ENCODE peak calls at places on chromosomes 3 and 15, in eight cellular contexts. C is IMR-90, A is left lung, S is epithelial cell of proximal tubule, U is neural progenitor cell, L is Panc1, T is psoas muscle, Y is breast epithelium. V is an unnamed sample.

GRCh38 chr15:81163961-81164800 is 30.1 kb downstream of the CFAP161 start:
- DNase-seq in T (no peak), A (no peak), S (no peak), L (no peak), C (peak), Y (no peak), U (peak), V (no peak)

GRCh38 chr3:43542328-43543043 is 79.3 kb downstream of the ANO10 start:
- DNase-seq in Y (no peak), S (no peak), C (no peak), T (no peak), U (no peak), L (no peak), A (no peak), V (no peak)

GRCh38 chr3:185983495-185984141 is 45.8 kb upstream of the TRA2B start:
- DNase-seq in Y (peak), C (peak), U (peak), T (peak), L (peak), A (peak), S (no peak), V (peak)

GRCh38 chr3:140078343-140078742 is 143.4 kb downstream of the CLSTN2 start:
- DNase-seq in Y (no peak), S (no peak), L (no peak), C (no peak), A (no peak), U (no peak), T (no peak), V (no peak)

GRCh38 chr15:100628746-100629145 is 26.4 kb downstream of the ASB7 start:
- DNase-seq in A (no peak), C (no peak), T (no peak), L (no peak), S (no peak), U (no peak), Y (no peak), V (no peak)

GRCh38 chr3:125624341-125624740 is 29.0 kb upstream of the OSBPL11 start:
- DNase-seq in T (no peak), A (no peak), C (peak), L (no peak), Y (no peak), S (no peak), U (no peak), V (no peak)

GRCh38 chr15:98866503-98866902 is 141.1 kb downstream of the PGPEP1L start:
- DNase-seq in C (peak), L (no peak), S (no peak), Y (no peak), T (no peak), U (no peak), A (no peak), V (no peak)

GRCh38 chr15:96115642-96116041 is 214.9 kb upstream of the NR2F2 start:
- DNase-seq in C (peak), T (no peak), A (no peak), S (peak), Y (no peak), U (no peak), L (no peak), V (no peak)

GRCh38 chr3:116020495-116020894 is 397.2 kb downstream of the GAP43 start:
- DNase-seq in U (no peak), L (no peak), C (no peak), Y (no peak), S (no peak), T (no peak), A (no peak), V (no peak)

GRCh38 chr15:74337146-74337545 is 30.3 kb downstream of the CYP11A1 start:
- DNase-seq in S (no peak), L (no peak), Y (no peak), U (no peak), C (no peak), A (no peak), T (no peak), V (no peak)

GRCh38 chr15:38721549-38721948 is 156.9 kb upstream of the RASGRP1 start:
- DNase-seq in S (no peak), L (no peak), U (no peak), C (peak), A (no peak), T (no peak), Y (no peak), V (no peak)

GRCh38 chr3:109685084-109686079 is 348.0 kb upstream of the DPPA4 start:
- DNase-seq in Y (no peak), T (peak), A (peak), C (peak), U (no peak), L (peak), S (peak), V (peak)

GRCh38 chr3:118818386-118818785 is 216.3 kb downstream of the IGSF11 start:
- DNase-seq in L (no peak), Y (no peak), U (no peak), A (no peak), S (no peak), T (no peak), C (peak), V (no peak)

GRCh38 chr3:133293397-133294107 is 106.3 kb upstream of the BFSP2 start:
- DNase-seq in Y (no peak), S (no peak), U (no peak), L (no peak), A (no peak), T (no peak), C (no peak), V (no peak)

GRCh38 chr15:73941044-73941443 is 14.8 kb downstream of the LOXL1 start:
- DNase-seq in U (no peak), C (peak), A (no peak), S (no peak), Y (no peak), L (no peak), T (no peak), V (peak)

GRCh38 chr15:42595641-42596240 is 20.3 kb downstream of the STARD9 start:
- DNase-seq in Y (no peak), A (no peak), C (peak), L (no peak), S (no peak), U (no peak), T (no peak), V (no peak)

GRCh38 chr15:89150762-89151305 is 62.6 kb downstream of the ABHD2 start:
- DNase-seq in U (no peak), L (no peak), T (no peak), A (no peak), C (no peak), S (no peak), Y (no peak), V (no peak)

GRCh38 chr3:189967254-189967865 is 153.3 kb downstream of the P3H2 start:
- DNase-seq in S (no peak), T (no peak), U (peak), L (peak), C (peak), Y (no peak), A (no peak), V (no peak)

GRCh38 chr3:122864498-122864897 is 69.6 kb downstream of the SLC49A4 start:
- DNase-seq in T (no peak), U (no peak), L (no peak), Y (no peak), S (no peak), A (no peak), C (no peak), V (no peak)

GRCh38 chr3:134860141-134860540 is 65.1 kb downstream of the EPHB1 start:
- DNase-seq in A (no peak), C (no peak), Y (no peak), T (no peak), S (no peak), L (no peak), U (no peak), V (no peak)

GRCh38 chr3:48561045-48561736 is 2.4 kb downstream of the UCN2 start:
- DNase-seq in Y (no peak), L (no peak), U (peak), C (peak), T (peak), A (peak), S (no peak), V (no peak)

GRCh38 chr15:43230640-43231115 is 9.9 kb upstream of the EPB42 start:
- DNase-seq in C (no peak), T (peak), U (no peak), A (no peak), S (no peak), L (no peak), Y (no peak), V (no peak)

GRCh38 chr3:14283821-14284438 is 105.3 kb downstream of the LSM3 start:
- DNase-seq in U (no peak), Y (no peak), C (no peak), S (no peak), T (no peak), L (no peak), A (no peak), V (no peak)

GRCh38 chr3:149536429-149536828 is 61.9 kb downstream of the TM4SF4 start:
- DNase-seq in T (peak), A (peak), Y (peak), S (no peak), L (no peak), C (no peak), U (peak), V (no peak)

GRCh38 chr3:175426805-175427204 is 567.7 kb downstream of the NAALADL2 start:
- DNase-seq in L (no peak), S (peak), C (peak), Y (no peak), T (no peak), U (no peak), A (no peak), V (no peak)

GRCh38 chr15:97012986-97013385 is 682.5 kb downstream of the NR2F2 start:
- DNase-seq in T (no peak), C (no peak), A (no peak), Y (no peak), S (no peak), L (no peak), U (no peak), V (no peak)

GRCh38 chr3:116394365-116394764 is 50.9 kb downstream of the LSAMP start:
- DNase-seq in S (no peak), L (no peak), T (no peak), Y (no peak), C (no peak), A (no peak), U (no peak), V (no peak)

GRCh38 chr3:195043612-195044144 is 227.3 kb downstream of the XXYLT1 start:
- DNase-seq in A (no peak), T (no peak), Y (peak), U (no peak), L (no peak), S (no peak), C (no peak), V (no peak)

GRCh38 chr3:170043506-170043905 is 5.7 kb downstream of the GPR160 start:
- DNase-seq in U (no peak), T (no peak), Y (no peak), A (no peak), L (no peak), C (no peak), S (no peak), V (no peak)

GRCh38 chr3:50395070-50395860 is 35.9 kb upstream of the TMEM115 start:
- DNase-seq in C (no peak), L (no peak), U (no peak), Y (no peak), A (no peak), T (no peak), S (no peak), V (no peak)
- H3K4me3 ChIP-seq in C (no peak), L (no peak), U (no peak), Y (no peak), A (no peak), T (no peak), S (no peak), V (no peak)

GRCh38 chr3:37910666-37911400 is 49.2 kb downstream of the CTDSPL start:
- DNase-seq in T (no peak), S (no peak), U (no peak), L (no peak), A (no peak), Y (no peak), C (no peak), V (no peak)

GRCh38 chr3:37907906-37908305 is 46.2 kb downstream of the CTDSPL start:
- DNase-seq in C (no peak), Y (no peak), L (no peak), A (no peak), T (no peak), S (no peak), U (peak), V (no peak)

GRCh38 chr3:37909067-37909911 is 47.6 kb downstream of the CTDSPL start:
- DNase-seq in L (no peak), T (no peak), Y (no peak), S (peak), U (no peak), A (no peak), C (peak), V (no peak)

GRCh38 chr3:37913531-37913930 is 51.9 kb downstream of the CTDSPL start:
- DNase-seq in C (no peak), T (no peak), Y (no peak), U (no peak), S (no peak), L (no peak), A (no peak), V (no peak)

DNA sequence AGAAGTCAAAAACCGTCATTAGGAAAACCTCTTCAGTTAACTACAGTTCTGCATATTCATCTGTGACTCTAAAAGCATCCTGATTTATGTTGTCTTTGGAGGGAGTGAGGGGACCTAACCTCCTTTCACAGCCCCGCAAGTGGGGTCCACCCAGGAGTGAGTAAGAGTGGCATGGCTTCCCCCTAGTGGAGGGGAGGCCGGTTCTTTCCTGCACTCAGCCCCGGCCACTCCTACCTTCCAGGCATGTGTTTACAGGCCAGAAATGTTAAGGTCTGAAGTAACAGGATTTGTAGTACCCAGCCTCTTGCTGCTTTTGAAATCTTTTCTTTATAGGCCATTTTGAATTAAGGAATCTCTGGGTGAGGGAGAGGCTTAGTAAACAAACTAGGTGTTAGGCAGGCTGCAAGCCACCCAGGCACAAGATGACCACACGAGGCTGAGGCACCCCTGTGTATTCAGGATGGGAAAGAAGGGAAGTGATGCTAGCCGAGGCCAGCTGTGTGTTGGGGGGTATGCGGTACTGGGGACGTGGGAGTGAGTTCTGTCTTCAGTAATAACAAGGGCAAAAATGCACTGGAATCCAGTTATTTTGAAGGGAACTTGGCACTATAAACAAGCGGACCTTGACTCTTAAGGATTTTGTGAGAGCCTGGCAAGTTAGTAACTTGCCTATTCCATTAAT is 50.5 kb downstream of the CTDSPL start:
- DNase-seq in L (no peak), T (no peak), C (no peak), A (no peak), Y (no peak), U (no peak), S (no peak), V (no peak)
- TF ChIP-seq CTCF in L (peak), T (no peak), C (peak), A (no peak), Y (no peak), U (peak), S (peak), V (no peak)

GRCh38 chr3:72739521-72740466 is 108.5 kb downstream of the SHQ1 start:
- DNase-seq in A (no peak), T (no peak), Y (peak), S (peak), C (peak), U (no peak), L (no peak), V (no peak)
- H3K4me3 ChIP-seq in A (no peak), T (no peak), Y (no peak), S (peak), C (no peak), U (peak), L (no peak), V (peak)

GRCh38 chr15:50687302-50687902 is 805 bp upstream of the TRPM7 start:
- DNase-seq in U (no peak), Y (no peak), T (no peak), L (no peak), C (no peak), S (no peak), A (no peak), V (no peak)

GRCh38 chr15:50681467-50681866 is 5.1 kb downstream of the TRPM7 start:
- DNase-seq in A (no peak), Y (no peak), C (no peak), L (no peak), S (no peak), T (no peak), U (no peak), V (no peak)

GRCh38 chr15:50685976-50686467 is 575 bp downstream of the TRPM7 start:
- DNase-seq in U (peak), C (peak), T (peak), Y (peak), L (no peak), S (no peak), A (peak), V (peak)

GRCh38 chr15:50685191-50685975 is 1.2 kb downstream of the TRPM7 start:
- DNase-seq in A (no peak), U (no peak), L (no peak), C (peak), Y (no peak), S (no peak), T (no peak), V (no peak)

DNA sequence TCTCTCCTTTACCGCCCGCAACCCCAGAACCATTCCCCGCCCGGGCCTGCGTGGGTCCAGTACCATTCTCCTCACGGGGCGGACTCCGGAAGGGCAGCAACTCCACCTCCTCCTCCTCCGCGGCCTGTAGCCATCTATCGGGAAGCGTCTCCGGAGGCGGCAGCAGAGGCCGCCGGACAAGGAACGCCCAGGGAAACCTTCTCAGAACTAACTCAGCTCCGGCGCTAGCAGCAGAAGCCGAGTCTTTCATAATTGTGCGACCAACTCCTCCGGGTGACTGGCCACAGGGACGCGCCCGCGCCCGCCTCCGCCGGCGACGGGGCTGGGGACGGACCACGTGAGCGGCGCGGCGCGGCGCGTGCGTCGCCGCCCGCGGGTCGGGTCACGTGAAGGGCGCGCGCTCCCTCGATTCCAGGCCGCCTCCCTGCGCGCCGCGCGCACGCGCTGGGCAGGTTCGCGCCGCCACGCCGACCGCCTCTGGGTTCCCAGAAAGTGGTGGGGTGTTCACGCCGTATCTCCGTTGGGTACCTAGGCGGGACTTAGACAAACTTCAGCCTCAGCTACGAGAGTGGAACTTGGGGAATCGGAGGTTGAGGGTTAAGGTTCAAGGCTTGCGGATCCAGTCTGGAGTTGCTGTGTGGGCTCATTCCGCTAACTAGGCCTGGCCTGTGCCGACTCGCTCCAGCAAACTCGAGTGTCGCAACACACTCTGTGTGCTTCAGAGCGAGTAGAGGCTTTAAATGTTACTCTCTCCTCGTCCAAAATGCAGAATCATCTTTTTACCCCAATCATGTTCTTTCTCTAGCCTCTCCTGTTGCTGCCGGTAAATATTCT is at the start of gene TRPM7:
- DNase-seq in Y (peak), L (peak), U (peak), A (peak), S (peak), T (peak), C (peak), V (peak)
- TF ChIP-seq CTCF in Y (no peak), L (no peak), U (no peak), A (no peak), S (peak), T (no peak), C (no peak), V (no peak)

GRCh38 chr3:114615535-114616064 is 321.8 kb downstream of the TIGIT start:
- DNase-seq in Y (no peak), S (no peak), A (no peak), C (no peak), U (no peak), L (no peak), T (no peak), V (no peak)
- H3K4me3 ChIP-seq in Y (no peak), S (no peak), A (no peak), C (no peak), U (no peak), L (no peak), T (no peak), V (no peak)

DNA sequence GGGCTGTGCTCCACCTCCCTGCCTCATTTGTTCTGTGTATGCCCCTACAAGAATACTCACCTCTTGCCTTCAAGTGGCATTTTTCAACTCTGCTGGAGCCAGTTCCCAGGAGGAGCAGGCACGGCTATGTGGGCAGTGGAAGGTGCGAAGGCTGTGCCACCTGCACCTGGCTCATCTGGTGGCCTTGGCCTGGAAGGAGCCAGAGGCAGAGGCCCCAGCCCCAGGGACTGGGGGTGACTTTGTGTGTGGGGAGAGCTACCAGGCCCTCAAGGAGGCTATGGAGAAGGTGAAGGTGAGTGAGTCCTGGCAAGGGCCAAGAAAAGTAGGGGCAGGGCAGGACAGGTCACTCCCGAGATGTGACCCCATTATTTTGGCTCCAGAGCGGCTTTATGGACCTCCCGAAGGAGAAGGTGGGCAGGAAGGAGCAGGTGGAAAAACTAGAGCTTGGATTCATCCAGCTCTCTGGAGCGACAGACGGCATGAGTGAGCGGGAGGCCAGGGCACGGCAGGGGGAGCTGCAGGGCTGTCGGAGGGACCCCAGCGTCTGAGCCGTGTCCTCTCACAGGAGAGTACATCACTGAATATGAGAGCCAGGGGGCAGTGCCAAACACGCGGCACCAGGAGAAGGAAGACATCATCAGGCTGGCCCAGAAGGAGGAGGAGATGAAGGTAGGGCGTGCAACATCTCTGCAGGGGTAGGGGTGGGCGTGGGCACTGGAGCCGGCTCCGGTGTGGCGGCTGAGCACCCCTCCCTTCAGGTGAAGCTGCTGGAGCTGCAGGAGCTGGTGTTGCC is 57.3 kb upstream of the UBE2Q2 start:
- DNase-seq in U (peak), T (no peak), L (no peak), A (no peak), S (no peak), Y (no peak), C (no peak), V (no peak)
- TF ChIP-seq CTCF in U (peak), T (no peak), L (peak), A (no peak), S (no peak), Y (no peak), C (peak), V (no peak)

GRCh38 chr15:52730163-52730562 is 51.0 kb upstream of the ATOSA start:
- DNase-seq in A (no peak), L (no peak), C (peak), S (no peak), T (no peak), Y (no peak), U (no peak), V (no peak)
- H3K4me3 ChIP-seq in A (no peak), L (no peak), C (no peak), S (no peak), T (no peak), Y (no peak), U (no peak), V (no peak)

GRCh38 chr15:70492240-70493177 is 270.8 kb downstream of the UACA start:
- DNase-seq in C (peak), T (peak), A (peak), S (peak), U (no peak), L (no peak), Y (no peak), V (no peak)
- TF ChIP-seq CTCF in C (peak), T (no peak), A (no peak), S (peak), U (no peak), L (no peak), Y (no peak), V (no peak)